ENCODE peak calls at places on chromosome 3, in eight cellular contexts. F, H, O, E, T, Z, S and G are unnamed samples.

GRCh38 chr3:183815565-183815943 is 9.8 kb downstream of the MAP6D1 start:
- DNase-seq in F (no peak), H (no peak), O (no peak), E (no peak), T (no peak), Z (no peak), S (no peak), G (no peak)

GRCh38 chr3:33796137-33796536 is 2.3 kb upstream of the PDCD6IP start:
- DNase-seq in F (no peak), H (no peak), O (no peak), E (no peak), T (no peak), Z (no peak), S (no peak), G (no peak)

GRCh38 chr3:52777959-52778805 is 783 bp downstream of the ITIH1 start:
- DNase-seq in F (no peak), H (peak), O (peak), E (no peak), T (peak), Z (no peak), S (no peak), G (no peak)

GRCh38 chr3:179265092-179265491 is 14.2 kb upstream of the KCNMB3 start:
- DNase-seq in F (no peak), H (no peak), O (no peak), E (no peak), T (no peak), Z (no peak), S (no peak), G (no peak)

GRCh38 chr3:62589078-62589477 is 215.7 kb upstream of the FEZF2 start:
- DNase-seq in F (no peak), H (no peak), O (no peak), E (peak), T (no peak), Z (no peak), S (no peak), G (no peak)

GRCh38 chr3:42590989-42591756 is 513 bp downstream of the SS18L2 start:
- DNase-seq in F (no peak), H (peak), O (no peak), E (no peak), T (peak), Z (no peak), S (no peak), G (no peak)

GRCh38 chr3:42728668-42729364 is 26.2 kb upstream of the HHATL start:
- DNase-seq in F (no peak), H (no peak), O (no peak), E (no peak), T (no peak), Z (peak), S (no peak), G (peak)

GRCh38 chr3:17730318-17730967 is 12.0 kb downstream of the TBC1D5 start:
- DNase-seq in F (no peak), H (no peak), O (no peak), E (peak), T (no peak), Z (no peak), S (peak), G (no peak)

GRCh38 chr3:50189274-50189673 is 2.1 kb upstream of the GNAT1 start:
- DNase-seq in F (peak), H (peak), O (peak), E (peak), T (peak), Z (peak), S (peak), G (peak)

GRCh38 chr3:122268257-122269024 is 56.6 kb upstream of the CSTA start:
- DNase-seq in F (no peak), H (no peak), O (no peak), E (no peak), T (no peak), Z (no peak), S (no peak), G (no peak)

GRCh38 chr3:127102587-127102986 is 90.3 kb upstream of the PRR23E start:
- DNase-seq in F (no peak), H (no peak), O (no peak), E (no peak), T (no peak), Z (no peak), S (no peak), G (no peak)

GRCh38 chr3:18830087-18830486 is 318.2 kb upstream of the KCNH8 start:
- DNase-seq in F (no peak), H (no peak), O (no peak), E (no peak), T (no peak), Z (no peak), S (no peak), G (no peak)

GRCh38 chr3:45950686-45951600 is 7.7 kb downstream of the CXCR6 start:
- DNase-seq in F (no peak), H (no peak), O (no peak), E (no peak), T (no peak), Z (no peak), S (no peak), G (no peak)

GRCh38 chr3:53142986-53143385 is 12.8 kb upstream of the RFT1 start:
- DNase-seq in F (no peak), H (no peak), O (no peak), E (no peak), T (no peak), Z (no peak), S (no peak), G (no peak)

GRCh38 chr3:107943860-107944543 is 146.8 kb downstream of the CD47 start:
- DNase-seq in F (no peak), H (no peak), O (no peak), E (no peak), T (no peak), Z (no peak), S (no peak), G (no peak)

GRCh38 chr3:197406266-197406665 is 107.9 kb upstream of the DLG1 start:
- DNase-seq in F (no peak), H (no peak), O (peak), E (peak), T (no peak), Z (no peak), S (peak), G (peak)

GRCh38 chr3:182241196-182241776 is 529.6 kb downstream of the SOX2 start:
- DNase-seq in F (no peak), H (no peak), O (no peak), E (no peak), T (no peak), Z (no peak), S (no peak), G (no peak)

GRCh38 chr3:8964436-8965370 is 1.4 kb upstream of the RAD18 start:
- DNase-seq in F (no peak), H (no peak), O (no peak), E (peak), T (peak), Z (no peak), S (no peak), G (no peak)

GRCh38 chr3:29286841-29287240 is 6.0 kb downstream of the RBMS3 start:
- DNase-seq in F (no peak), H (no peak), O (no peak), E (peak), T (no peak), Z (no peak), S (no peak), G (no peak)

GRCh38 chr3:51441282-51442030 is 50.4 kb downstream of the RBM15B start:
- DNase-seq in F (no peak), H (no peak), O (no peak), E (no peak), T (no peak), Z (no peak), S (no peak), G (no peak)

GRCh38 chr3:172685331-172686214 is 25.3 kb downstream of the NCEH1 start:
- DNase-seq in F (no peak), H (no peak), O (no peak), E (no peak), T (no peak), Z (no peak), S (no peak), G (no peak)

GRCh38 chr3:134330895-134331810 is 43.1 kb downstream of the AMOTL2 start:
- DNase-seq in F (no peak), H (no peak), O (no peak), E (peak), T (peak), Z (peak), S (no peak), G (no peak)

GRCh38 chr3:46962990-46963389 is 13.6 kb downstream of the CCDC12 start:
- DNase-seq in F (no peak), H (no peak), O (no peak), E (no peak), T (no peak), Z (no peak), S (no peak), G (no peak)

GRCh38 chr3:51808920-51809319 is 29.9 kb upstream of the IQCF6 start:
- DNase-seq in F (no peak), H (no peak), O (no peak), E (no peak), T (no peak), Z (no peak), S (no peak), G (no peak)

GRCh38 chr3:135896613-135897012 is 68.9 kb upstream of the PPP2R3A start:
- DNase-seq in F (no peak), H (no peak), O (no peak), E (no peak), T (no peak), Z (no peak), S (no peak), G (no peak)

GRCh38 chr3:123546133-123546755 is 38.6 kb downstream of the HACD2 start:
- DNase-seq in F (no peak), H (no peak), O (no peak), E (peak), T (no peak), Z (no peak), S (no peak), G (no peak)

GRCh38 chr3:184540777-184541681 is 20.6 kb upstream of the EPHB3 start:
- DNase-seq in F (no peak), H (peak), O (no peak), E (peak), T (peak), Z (peak), S (peak), G (peak)

GRCh38 chr3:189625566-189625965 is 5.6 kb upstream of the TP63 start:
- DNase-seq in F (no peak), H (peak), O (no peak), E (no peak), T (no peak), Z (no peak), S (no peak), G (no peak)

GRCh38 chr3:78889345-78889744 is 878.5 kb downstream of the ROBO1 start:
- DNase-seq in F (no peak), H (no peak), O (no peak), E (no peak), T (no peak), Z (no peak), S (no peak), G (no peak)

GRCh38 chr3:161213644-161214043 is 7.5 kb upstream of the NMD3 start:
- DNase-seq in F (no peak), H (peak), O (no peak), E (no peak), T (no peak), Z (no peak), S (no peak), G (no peak)

GRCh38 chr3:161212892-161213291 is 8.2 kb upstream of the NMD3 start:
- DNase-seq in F (no peak), H (no peak), O (no peak), E (peak), T (no peak), Z (no peak), S (no peak), G (no peak)

GRCh38 chr3:161217496-161217895 is 3.6 kb upstream of the NMD3 start:
- DNase-seq in F (no peak), H (no peak), O (no peak), E (no peak), T (no peak), Z (no peak), S (no peak), G (no peak)

GRCh38 chr3:161219495-161219894 is 1.6 kb upstream of the NMD3 start:
- DNase-seq in F (no peak), H (no peak), O (no peak), E (no peak), T (no peak), Z (no peak), S (no peak), G (no peak)

DNA sequence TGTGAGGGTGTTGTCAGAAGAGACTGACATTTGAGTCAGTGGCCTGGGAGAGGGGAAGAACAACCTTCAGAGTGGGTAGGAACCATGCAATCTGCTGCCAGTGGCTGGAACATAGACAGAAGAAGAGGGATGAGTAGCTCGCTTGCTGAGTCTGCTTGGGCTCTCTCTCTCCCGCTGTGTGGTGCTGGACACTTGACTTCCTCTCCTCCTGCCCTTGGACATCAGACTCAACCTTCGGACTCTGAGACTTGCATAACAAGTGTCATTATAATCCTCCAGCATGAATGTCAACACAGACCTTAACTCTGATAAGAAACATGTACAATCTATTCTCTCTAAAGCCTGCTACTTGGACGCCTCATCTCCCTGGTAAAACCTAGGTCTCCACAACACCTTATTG is 5.9 kb upstream of the NMD3 start:
- DNase-seq in F (no peak), H (no peak), O (no peak), E (no peak), T (no peak), Z (no peak), S (no peak), G (no peak)
- TF ChIP-seq CTCF in F (no peak), H (no peak), O (no peak), E (no peak), T (no peak), Z (no peak), S (no peak), G (no peak)

GRCh38 chr3:43766672-43767465 is 76.1 kb downstream of the ABHD5 start:
- DNase-seq in F (no peak), H (no peak), O (no peak), E (no peak), T (no peak), Z (no peak), S (no peak), G (no peak)
- TF ChIP-seq CTCF in F (no peak), H (no peak), O (no peak), E (no peak), T (no peak), Z (no peak), S (no peak), G (no peak)

DNA sequence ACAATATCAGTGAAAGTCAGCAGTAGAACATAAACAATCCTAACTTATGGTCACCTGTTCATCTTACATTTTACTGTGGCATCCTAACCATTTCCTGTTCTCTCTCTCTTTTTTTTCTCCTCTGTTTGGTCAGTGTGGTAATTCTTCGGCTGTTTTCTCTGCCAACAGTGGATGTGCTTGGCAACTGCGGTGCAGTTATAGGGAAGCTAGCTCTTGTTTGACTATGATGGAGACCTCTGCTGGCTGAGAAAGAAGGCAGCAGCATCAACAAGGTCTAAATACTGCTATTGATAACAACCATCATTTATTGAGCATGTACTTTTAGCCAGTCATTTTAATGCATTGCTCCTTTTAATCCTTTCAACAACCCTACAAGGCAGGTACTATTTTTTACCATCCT is 723 bp upstream of the DRD3 start:
- DNase-seq in F (no peak), H (peak), O (no peak), E (peak), T (peak), Z (no peak), S (no peak), G (no peak)
- TF ChIP-seq CTCF in F (peak), H (peak), O (no peak), E (peak), T (no peak), Z (no peak), S (no peak), G (no peak)

DNA sequence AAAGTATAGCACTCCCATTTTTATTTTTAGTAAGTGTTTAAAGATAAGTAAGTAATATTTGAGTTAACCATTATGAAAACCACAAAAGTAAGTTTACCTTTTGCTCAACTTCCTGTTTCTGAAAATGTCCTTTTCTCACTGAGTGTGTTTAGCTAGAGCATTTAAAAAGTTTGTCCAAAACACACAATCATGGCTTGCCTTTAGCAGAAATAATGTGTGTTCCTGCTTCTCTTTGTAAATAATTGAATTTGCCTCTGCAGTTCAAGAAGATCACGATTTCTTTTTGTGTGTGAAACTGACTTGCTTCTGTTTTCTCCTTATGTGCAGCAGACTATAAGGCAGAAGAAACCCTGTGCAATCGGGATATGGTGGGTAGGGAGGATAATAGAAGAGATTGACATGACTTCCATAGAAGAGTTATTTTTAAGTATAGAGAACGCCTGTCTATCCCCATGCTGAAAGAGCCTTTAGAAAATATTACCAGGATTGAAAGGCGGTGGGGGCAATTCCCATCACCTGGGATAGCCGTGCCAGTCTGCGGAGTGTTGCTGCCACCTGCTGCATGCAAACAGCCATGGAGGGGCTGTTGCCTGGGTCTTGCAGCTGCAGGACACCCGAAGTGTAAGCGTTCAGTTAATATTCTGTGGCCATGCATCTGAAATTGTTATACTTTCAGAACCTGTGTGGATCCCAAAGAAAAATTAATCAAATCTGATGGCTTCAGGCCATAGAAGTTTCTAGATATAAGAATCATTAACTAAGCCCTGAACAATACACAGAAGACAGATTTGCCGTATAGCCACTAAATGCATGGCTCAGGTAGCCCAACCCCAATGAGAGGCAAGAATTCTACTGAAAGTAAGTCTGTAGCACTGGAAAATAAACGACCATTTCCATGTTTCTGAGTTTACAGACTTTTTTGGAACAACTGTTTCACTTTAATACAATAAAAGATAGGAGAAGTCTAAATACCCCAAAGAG is 2.4 kb upstream of the CD96 start:
- DNase-seq in F (peak), H (peak), O (no peak), E (peak), T (peak), Z (no peak), S (peak), G (peak)
- TF ChIP-seq CTCF in F (peak), H (peak), O (peak), E (peak), T (peak), Z (peak), S (peak), G (peak)

GRCh38 chr3:24355806-24356205 is 138.8 kb downstream of the THRB start:
- DNase-seq in F (no peak), H (no peak), O (no peak), E (no peak), T (no peak), Z (no peak), S (no peak), G (no peak)

GRCh38 chr3:24352893-24353553 is 141.6 kb downstream of the THRB start:
- DNase-seq in F (no peak), H (no peak), O (no peak), E (no peak), T (no peak), Z (no peak), S (no peak), G (no peak)

GRCh38 chr3:24351779-24352469 is 142.7 kb downstream of the THRB start:
- DNase-seq in F (no peak), H (no peak), O (peak), E (peak), T (no peak), Z (peak), S (peak), G (no peak)

GRCh38 chr3:24357635-24358034 is 137.0 kb downstream of the THRB start:
- DNase-seq in F (no peak), H (no peak), O (no peak), E (no peak), T (no peak), Z (no peak), S (no peak), G (no peak)

GRCh38 chr3:24354230-24354629 is 140.4 kb downstream of the THRB start:
- DNase-seq in F (no peak), H (no peak), O (no peak), E (no peak), T (no peak), Z (no peak), S (no peak), G (no peak)
- TF ChIP-seq CTCF in F (no peak), H (no peak), O (no peak), E (no peak), T (no peak), Z (no peak), S (no peak), G (no peak)